ENCODE peak calls at places on chromosomes 4 and X, in eight cellular contexts. J is fibroblast of the aortic adventitia, X is PC-3, E is fibroblast of villous mesenchyme, D is progenitor cell of endocrine pancreas, S is HepG2, L is cardiac fibroblast, M is mucosa of descending colon. P is an unnamed sample.

GRCh38 chr4:5267418-5267817 is 216.1 kb downstream of the STK32B start:
- DNase-seq in J (no peak), X (peak; percentile 10), E (no peak), D (no peak), S (no peak), L (peak; percentile 5), M (no peak), P (no peak)

GRCh38 chr4:1628892-1629703 is 55.0 kb downstream of the FAM53A start:
- DNase-seq in J (peak; percentile 34), X (peak; percentile 51), E (peak; percentile 24), D (peak; percentile 80), S (peak; percentile 30), L (peak; percentile 47), M (peak; percentile 69), P (peak; percentile 96)

GRCh38 chr4:184932343-184932742 is 85.9 kb upstream of the HELT start:
- DNase-seq in J (no peak), X (no peak), E (no peak), D (no peak), S (no peak), L (no peak), M (no peak), P (no peak)

GRCh38 chr4:145709843-145710242 is 29.9 kb downstream of the C4orf51 start:
- DNase-seq in J (peak; percentile 88), X (peak; percentile 93), E (peak; percentile 83), D (no peak), S (no peak), L (peak; percentile 95), M (no peak), P (no peak)

GRCh38 chrX:49209434-49210251 is 9.7 kb upstream of the SYP start:
- DNase-seq in J (no peak), X (no peak), E (peak; percentile 0), D (no peak), S (no peak), L (no peak), M (no peak), P (no peak)

GRCh38 chrX:78614264-78614663 is 44.9 kb downstream of the RTL3 start:
- DNase-seq in J (no peak), X (peak; percentile 51), E (no peak), D (no peak), S (no peak), L (no peak), M (no peak), P (no peak)

GRCh38 chrX:67781132-67781531 is 237.3 kb downstream of the AR start:
- DNase-seq in J (no peak), X (no peak), E (no peak), D (no peak), S (no peak), L (no peak), M (no peak), P (no peak)

GRCh38 chrX:9392445-9392844 is 72.4 kb upstream of the TBL1X start:
- DNase-seq in J (no peak), X (peak; percentile 65), E (no peak), D (no peak), S (no peak), L (no peak), M (no peak), P (no peak)

GRCh38 chr4:100414016-100414790 is 103.6 kb downstream of the EMCN start:
- DNase-seq in J (peak; percentile 65), X (peak; percentile 13), E (no peak), D (no peak), S (no peak), L (no peak), M (no peak), P (no peak)

GRCh38 chr4:22692736-22693135 is at the start of gene GBA3:
- DNase-seq in J (no peak), X (no peak), E (no peak), D (no peak), S (no peak), L (no peak), M (peak; percentile 38), P (no peak)

GRCh38 chr4:140150886-140151699 is 2.9 kb downstream of the MAML3 start:
- DNase-seq in J (peak; percentile 92), X (peak; percentile 86), E (peak; percentile 95), D (peak; percentile 74), S (no peak), L (peak; percentile 94), M (peak; percentile 89), P (peak; percentile 75)

GRCh38 chrX:109533631-109534030 is 3.0 kb upstream of the NXT2 start:
- DNase-seq in J (peak; percentile 62), X (peak; percentile 69), E (no peak), D (no peak), S (no peak), L (peak; percentile 39), M (no peak), P (no peak)

GRCh38 chrX:67545772-67546495 is 2.1 kb downstream of the AR start:
- DNase-seq in J (peak; percentile 27), X (no peak), E (no peak), D (no peak), S (no peak), L (no peak), M (no peak), P (peak; percentile 12)

GRCh38 chrX:72576161-72576896 is 3.7 kb upstream of the HDAC8 start:
- DNase-seq in J (peak; percentile 90), X (peak; percentile 52), E (peak; percentile 77), D (no peak), S (peak; percentile 1), L (peak; percentile 84), M (no peak), P (no peak)

GRCh38 chr4:1207157-1207470 is 34.7 kb upstream of the SPON2 start:
- DNase-seq in J (no peak), X (no peak), E (no peak), D (no peak), S (no peak), L (no peak), M (no peak), P (no peak)

GRCh38 chrX:70134116-70134477 is 850 bp downstream of the IGBP1 start:
- DNase-seq in J (peak; percentile 18), X (peak; percentile 32), E (peak; percentile 60), D (no peak), S (peak; percentile 3), L (peak; percentile 14), M (peak; percentile 33), P (no peak)

GRCh38 chr4:127781303-127782024 is 658 bp upstream of the HSPA4L start:
- DNase-seq in J (no peak), X (peak; percentile 27), E (peak; percentile 36), D (peak; percentile 26), S (no peak), L (no peak), M (no peak), P (no peak)

GRCh38 chr4:132564920-132565319 is 584.2 kb upstream of the PCDH10 start:
- DNase-seq in J (no peak), X (peak; percentile 24), E (no peak), D (no peak), S (peak; percentile 1), L (no peak), M (no peak), P (no peak)

GRCh38 chrX:153396320-153397195 is 4.6 kb downstream of the PNMA6E start:
- DNase-seq in J (no peak), X (no peak), E (no peak), D (no peak), S (no peak), L (no peak), M (no peak), P (no peak)

GRCh38 chrX:40176979-40177430 is 79.2 kb upstream of the BCOR start:
- DNase-seq in J (no peak), X (no peak), E (peak; percentile 4), D (no peak), S (peak; percentile 50), L (peak; percentile 18), M (peak; percentile 56), P (no peak)

GRCh38 chr4:30855232-30855631 is 135.1 kb downstream of the PCDH7 start:
- DNase-seq in J (no peak), X (no peak), E (no peak), D (no peak), S (no peak), L (no peak), M (no peak), P (no peak)

GRCh38 chrX:50579955-50580354 is 109.3 kb upstream of the DGKK start:
- DNase-seq in J (peak; percentile 64), X (peak; percentile 74), E (peak; percentile 51), D (no peak), S (peak; percentile 68), L (peak; percentile 73), M (no peak), P (peak; percentile 23)

GRCh38 chrX:859329-859728 is 228.7 kb downstream of the SHOX start:
- DNase-seq in J (no peak), X (no peak), E (no peak), D (no peak), S (no peak), L (no peak), M (no peak), P (no peak)
- TF ChIP-seq CTCF in J (no peak), X (no peak), E (no peak), D (no peak), S (no peak), L (no peak), M (no peak), P (no peak)

GRCh38 chr4:118141240-118141639 is 107.0 kb downstream of the NDST3 start:
- DNase-seq in J (no peak), X (no peak), E (no peak), D (no peak), S (no peak), L (no peak), M (no peak), P (no peak)
- TF ChIP-seq CTCF in J (no peak), X (no peak), E (no peak), D (no peak), S (no peak), L (no peak), M (no peak), P (no peak)

DNA sequence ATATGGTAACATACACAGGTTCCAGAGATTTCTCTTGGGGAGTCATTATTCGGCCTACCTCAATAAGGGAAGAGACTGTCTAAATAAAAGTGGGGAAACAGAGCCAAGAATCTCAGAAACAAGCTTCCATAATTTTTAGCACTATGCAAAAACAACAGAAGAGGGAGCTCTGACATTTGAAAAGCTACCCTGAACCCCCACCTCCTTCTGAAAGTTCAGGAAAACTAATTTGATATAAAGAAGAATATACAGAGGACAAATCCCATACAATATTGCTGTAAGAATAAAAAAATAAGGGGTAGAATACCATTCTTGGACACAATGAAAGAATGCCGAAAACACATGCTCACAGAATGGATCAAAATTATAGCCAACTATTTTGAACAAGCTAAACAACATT is 14.3 kb upstream of the ZNF41 start:
- DNase-seq in J (peak; percentile 66), X (peak; percentile 62), E (peak; percentile 55), D (no peak), S (no peak), L (peak; percentile 67), M (no peak), P (no peak)
- TF ChIP-seq CTCF in J (peak; percentile 54), X (peak; percentile 82), E (peak; percentile 57), D (peak; percentile 30), S (peak; percentile 35), L (peak; percentile 45), M (no peak), P (peak; percentile 38)

DNA sequence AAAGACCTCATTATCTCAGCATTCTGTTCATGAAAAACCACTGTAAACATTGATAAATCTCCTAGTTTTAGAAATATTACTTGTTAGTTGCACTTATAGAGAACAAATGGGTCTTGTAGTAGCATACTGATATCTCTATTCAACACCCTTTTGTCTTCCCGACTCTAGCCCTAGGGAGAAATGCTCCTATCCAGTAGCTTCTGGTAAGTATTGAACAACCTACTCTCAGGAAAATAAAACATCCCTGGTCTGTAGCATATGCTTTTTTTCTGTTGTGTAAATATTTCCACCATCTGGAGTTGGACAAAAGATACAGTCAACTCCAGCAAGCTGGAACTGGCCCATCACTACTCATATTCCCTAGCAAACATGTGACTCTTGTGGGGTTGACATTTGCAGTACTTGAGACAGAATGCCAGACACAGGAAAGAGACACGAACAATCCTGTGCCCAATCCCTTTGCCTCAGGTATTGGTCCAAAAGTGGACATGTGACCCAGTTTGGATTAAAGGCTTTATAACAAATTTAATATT is 188.2 kb downstream of the GC start:
- DNase-seq in J (peak; percentile 14), X (no peak), E (no peak), D (no peak), S (no peak), L (no peak), M (no peak), P (no peak)
- TF ChIP-seq CTCF in J (no peak), X (no peak), E (no peak), D (no peak), S (no peak), L (no peak), M (no peak), P (no peak)